ENCODE peak calls at places on chromosome 5, in four cellular contexts. I is SK-N-SH, A is K562, P is GM12878. K is an unnamed sample.

GRCh38 chr5:41337240-41337639 is 123.9 kb upstream of the C6 start:
- DNase-seq in I (no peak), A (no peak), P (no peak), K (no peak)

GRCh38 chr5:2271280-2271679 is 388.6 kb upstream of the IRX4 start:
- DNase-seq in I (no peak), A (no peak), P (no peak), K (no peak)

GRCh38 chr5:109703827-109704226 is 14.1 kb downstream of the MAN2A1 start:
- DNase-seq in I (peak), A (peak), P (no peak), K (no peak)

GRCh38 chr5:180601591-180602480 is 10.5 kb upstream of the SCGB3A1 start:
- DNase-seq in I (peak), A (no peak), P (no peak), K (peak)

GRCh38 chr5:137751869-137752491 is 2.2 kb downstream of the HNRNPA0 start:
- DNase-seq in I (peak), A (peak), P (no peak), K (no peak)

GRCh38 chr5:7261049-7261448 is 134.9 kb upstream of the ADCY2 start:
- DNase-seq in I (peak), A (peak), P (no peak), K (peak)

GRCh38 chr5:118956727-118957126 is 31.6 kb downstream of the DTWD2 start:
- DNase-seq in I (peak), A (no peak), P (no peak), K (no peak)

GRCh38 chr5:154487541-154487940 is 9.5 kb upstream of the HAND1 start:
- DNase-seq in I (peak), A (no peak), P (peak), K (no peak)

GRCh38 chr5:72138943-72139467 is 31.7 kb downstream of the MAP1B start:
- DNase-seq in I (no peak), A (peak), P (peak), K (no peak)

GRCh38 chr5:3845249-3845648 is 249.6 kb downstream of the IRX1 start:
- DNase-seq in I (no peak), A (no peak), P (no peak), K (no peak)

GRCh38 chr5:68122439-68122906 is 93.1 kb upstream of the PIK3R1 start:
- DNase-seq in I (no peak), A (no peak), P (no peak), K (no peak)

GRCh38 chr5:174991807-174992308 is 267.5 kb downstream of the MSX2 start:
- DNase-seq in I (no peak), A (no peak), P (no peak), K (no peak)

GRCh38 chr5:11182441-11183080 is 421.5 kb upstream of the DAP start:
- DNase-seq in I (peak), A (peak), P (no peak), K (peak)

GRCh38 chr5:178119915-178120660 is 6.8 kb downstream of the N4BP3 start:
- DNase-seq in I (no peak), A (no peak), P (no peak), K (no peak)

GRCh38 chr5:164627051-164627450 is 1121.6 kb downstream of the MAT2B start:
- DNase-seq in I (no peak), A (no peak), P (no peak), K (no peak)

GRCh38 chr5:98443916-98444315 is 329.5 kb upstream of the RGMB start:
- DNase-seq in I (no peak), A (no peak), P (no peak), K (no peak)

GRCh38 chr5:124746916-124747769 is 704 bp upstream of the ZNF608 start:
- DNase-seq in I (peak), A (no peak), P (peak), K (peak)

GRCh38 chr5:78799254-78800017 is 150.9 kb upstream of the LHFPL2 start:
- DNase-seq in I (no peak), A (no peak), P (no peak), K (no peak)

GRCh38 chr5:179355976-179356968 is 11.0 kb upstream of the ADAMTS2 start:
- DNase-seq in I (no peak), A (no peak), P (no peak), K (no peak)

GRCh38 chr5:132372122-132372521 is 2.6 kb downstream of the SLC22A5 start:
- DNase-seq in I (no peak), A (peak), P (no peak), K (no peak)

GRCh38 chr5:132422720-132423442 is 53.4 kb downstream of the SLC22A5 start:
- DNase-seq in I (no peak), A (peak), P (no peak), K (no peak)

GRCh38 chr5:159581502-159582249 is 251.4 kb upstream of the IL12B start:
- DNase-seq in I (no peak), A (no peak), P (no peak), K (no peak)

GRCh38 chr5:38376404-38376803 is 118.0 kb downstream of the EGFLAM start:
- DNase-seq in I (no peak), A (no peak), P (no peak), K (no peak)

GRCh38 chr5:37771731-37772130 is 68.1 kb downstream of the GDNF start:
- DNase-seq in I (no peak), A (no peak), P (no peak), K (no peak)

GRCh38 chr5:179553875-179554274 is 3.5 kb downstream of the RUFY1 start:
- DNase-seq in I (no peak), A (no peak), P (no peak), K (no peak)

GRCh38 chr5:80318212-80318611 is 1.6 kb upstream of the SPZ1 start:
- DNase-seq in I (peak), A (no peak), P (no peak), K (no peak)

GRCh38 chr5:159582756-159583523 is 252.7 kb upstream of the IL12B start:
- DNase-seq in I (no peak), A (no peak), P (no peak), K (no peak)

GRCh38 chr5:111398013-111398412 is 114.3 kb downstream of the STARD4 start:
- DNase-seq in I (no peak), A (no peak), P (no peak), K (no peak)

GRCh38 chr5:91182763-91183162 is 200.4 kb downstream of the ARRDC3 start:
- DNase-seq in I (no peak), A (no peak), P (no peak), K (peak)

GRCh38 chr5:177194278-177194677 is 60.7 kb downstream of the NSD1 start:
- DNase-seq in I (no peak), A (no peak), P (no peak), K (no peak)

GRCh38 chr5:146751781-146752401 is 126.7 kb downstream of the PPP2R2B start:
- DNase-seq in I (no peak), A (no peak), P (peak), K (no peak)

GRCh38 chr5:111070272-111071134 is 1.0 kb upstream of the TSLP start:
- DNase-seq in I (no peak), A (no peak), P (no peak), K (peak)

GRCh38 chr5:16916262-16916878 is 19.7 kb downstream of the MYO10 start:
- DNase-seq in I (no peak), A (no peak), P (no peak), K (no peak)

GRCh38 chr5:132277971-132278964 is 15.9 kb upstream of the SLC22A4 start:
- DNase-seq in I (no peak), A (peak), P (no peak), K (peak)

GRCh38 chr5:109455598-109456096 is 45.9 kb upstream of the PJA2 start:
- DNase-seq in I (peak), A (no peak), P (peak), K (no peak)

GRCh38 chr5:74394543-74394923 is 246.0 kb downstream of the ENC1 start:
- DNase-seq in I (no peak), A (no peak), P (no peak), K (no peak)

GRCh38 chr5:151663617-151664322 is 22.9 kb downstream of the SPARC start:
- DNase-seq in I (no peak), A (no peak), P (no peak), K (no peak)

DNA sequence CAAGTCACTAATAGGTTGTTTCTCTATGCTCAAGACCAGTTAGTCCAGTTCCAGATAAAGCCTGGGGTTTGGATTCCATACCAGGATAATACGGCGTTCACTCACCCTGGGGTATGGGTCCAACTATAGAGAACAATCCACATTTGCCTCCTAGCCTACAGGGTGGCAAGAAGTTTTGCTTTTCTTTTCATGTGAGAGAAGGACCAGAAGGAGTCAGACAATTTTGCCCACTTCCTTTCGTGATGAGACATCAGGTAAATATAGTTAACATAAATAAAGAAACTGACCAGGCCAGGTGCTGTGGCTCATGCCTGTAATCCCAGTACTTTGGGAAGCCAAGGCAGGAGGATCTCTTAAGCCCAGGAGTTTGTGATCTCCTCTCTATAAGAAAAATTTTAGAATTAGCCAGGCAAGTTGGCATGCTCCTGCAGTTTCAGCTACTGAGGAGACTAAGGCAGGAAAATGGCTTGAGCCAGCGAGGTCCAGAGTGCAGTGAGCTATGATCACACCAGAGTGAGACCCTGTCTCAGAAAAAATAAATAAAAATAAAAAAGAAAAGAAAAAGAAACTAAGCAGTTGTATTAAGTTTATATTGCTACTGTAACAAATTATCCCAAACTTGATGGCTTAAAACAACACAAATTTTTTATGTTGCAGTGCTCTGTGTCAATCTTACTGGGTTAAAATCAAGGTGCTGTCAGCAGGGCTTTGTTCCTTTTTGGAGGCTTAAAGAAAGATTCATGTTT is 7.5 kb upstream of the REEP5 start:
- DNase-seq in I (no peak), A (no peak), P (peak), K (no peak)
- TF ChIP-seq USF1 in I (no peak), A (no peak), P (no peak), K (no peak)

GRCh38 chr5:96067902-96068614 is 106.4 kb upstream of the ELL2 start:
- DNase-seq in I (no peak), A (no peak), P (no peak), K (no peak)
- TF ChIP-seq USF1 in I (no peak), A (no peak), P (no peak), K (no peak)

GRCh38 chr5:149175346-149176113 is 34.2 kb downstream of the ABLIM3 start:
- DNase-seq in I (no peak), A (no peak), P (no peak), K (no peak)

GRCh38 chr5:149174847-149175234 is 33.5 kb downstream of the ABLIM3 start:
- DNase-seq in I (no peak), A (no peak), P (no peak), K (no peak)

GRCh38 chr5:149177339-149177843 is 36.1 kb downstream of the ABLIM3 start:
- DNase-seq in I (no peak), A (no peak), P (no peak), K (no peak)

GRCh38 chr5:149181702-149182101 is 40.4 kb downstream of the ABLIM3 start:
- DNase-seq in I (no peak), A (no peak), P (no peak), K (no peak)

DNA sequence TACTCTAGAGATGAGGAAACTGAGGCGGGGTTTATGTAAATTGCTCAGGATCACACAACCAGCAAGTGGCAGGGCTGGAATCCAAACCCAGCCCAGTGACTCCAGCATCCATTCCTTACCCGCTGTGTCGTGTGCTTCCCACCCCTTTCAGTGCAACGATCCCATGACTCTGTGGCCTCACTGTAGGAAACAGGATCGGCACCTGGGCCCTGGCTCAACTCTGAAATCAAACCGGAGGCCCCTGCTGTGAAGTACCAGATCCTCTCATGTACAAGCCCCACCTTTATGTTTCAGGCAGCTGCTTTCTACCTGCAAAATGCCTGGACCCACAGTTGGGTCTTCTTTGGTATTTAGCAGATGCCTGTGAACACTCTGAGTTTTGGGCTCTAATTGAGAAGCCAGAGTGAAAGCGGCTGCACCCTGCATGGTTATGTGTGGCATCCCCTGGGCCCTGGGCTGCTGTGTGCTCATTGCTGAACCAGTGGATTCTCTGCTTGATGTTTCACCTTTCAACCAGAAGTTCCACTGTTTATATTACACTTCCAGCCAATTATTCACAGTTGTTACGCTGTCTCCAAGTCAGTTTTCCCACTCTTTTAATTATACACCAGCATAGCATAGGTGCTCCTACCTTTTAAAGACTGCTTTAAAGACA is 36.7 kb downstream of the ABLIM3 start:
- DNase-seq in I (no peak), A (no peak), P (no peak), K (peak)
- TF ChIP-seq USF1 in I (no peak), A (no peak), P (no peak), K (no peak)

GRCh38 chr5:102716017-102716416 is 39.1 kb upstream of the PAM start:
- DNase-seq in I (no peak), A (no peak), P (no peak), K (no peak)

GRCh38 chr5:102718819-102719218 is 36.3 kb upstream of the PAM start:
- DNase-seq in I (no peak), A (no peak), P (no peak), K (no peak)

GRCh38 chr5:102713278-102713677 is 41.8 kb upstream of the PAM start:
- DNase-seq in I (no peak), A (no peak), P (no peak), K (no peak)

GRCh38 chr5:102713682-102714231 is 41.3 kb upstream of the PAM start:
- DNase-seq in I (no peak), A (no peak), P (peak), K (no peak)

GRCh38 chr5:102715405-102715804 is 39.7 kb upstream of the PAM start:
- DNase-seq in I (no peak), A (no peak), P (no peak), K (no peak)
- TF ChIP-seq USF1 in I (no peak), A (no peak), P (no peak), K (no peak)

DNA sequence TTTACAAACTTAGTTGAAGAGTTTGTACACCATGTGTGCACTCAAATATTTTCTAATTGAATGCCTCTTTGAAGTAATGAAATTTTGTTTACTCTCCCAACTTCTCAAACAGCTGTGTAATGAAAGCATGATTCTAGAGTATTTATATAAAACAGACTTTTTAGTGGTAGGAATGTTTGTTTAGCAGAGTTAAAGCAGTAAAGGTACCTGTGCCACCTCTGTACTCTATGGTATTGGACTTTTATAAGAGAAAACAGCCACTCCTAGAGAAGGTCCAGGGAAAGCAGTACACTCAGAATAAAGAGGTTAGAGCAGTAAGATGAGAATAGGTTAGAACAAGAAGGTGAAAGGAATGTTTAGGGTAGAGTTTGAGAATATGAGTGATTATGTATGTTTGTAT is 163.1 kb downstream of the CHSY3 start:
- DNase-seq in I (no peak), A (no peak), P (no peak), K (no peak)
- TF ChIP-seq USF1 in I (no peak), A (no peak), P (no peak), K (no peak)

GRCh38 chr5:55231476-55232193 is 1.8 kb downstream of the CCNO start:
- DNase-seq in I (peak), A (no peak), P (no peak), K (peak)

GRCh38 chr5:55232985-55233928 is at the start of gene CCNO:
- DNase-seq in I (peak), A (peak), P (no peak), K (peak)

GRCh38 chr5:55232194-55232984 is 1.0 kb downstream of the CCNO start:
- DNase-seq in I (peak), A (peak), P (no peak), K (peak)

GRCh38 chr5:55236800-55237199 is 3.4 kb upstream of the CCNO start:
- DNase-seq in I (no peak), A (no peak), P (no peak), K (no peak)

GRCh38 chr5:55234171-55234700 is 828 bp upstream of the CCNO start:
- DNase-seq in I (peak), A (no peak), P (no peak), K (peak)
- TF ChIP-seq USF1 in I (no peak), A (no peak), P (no peak), K (no peak)

DNA sequence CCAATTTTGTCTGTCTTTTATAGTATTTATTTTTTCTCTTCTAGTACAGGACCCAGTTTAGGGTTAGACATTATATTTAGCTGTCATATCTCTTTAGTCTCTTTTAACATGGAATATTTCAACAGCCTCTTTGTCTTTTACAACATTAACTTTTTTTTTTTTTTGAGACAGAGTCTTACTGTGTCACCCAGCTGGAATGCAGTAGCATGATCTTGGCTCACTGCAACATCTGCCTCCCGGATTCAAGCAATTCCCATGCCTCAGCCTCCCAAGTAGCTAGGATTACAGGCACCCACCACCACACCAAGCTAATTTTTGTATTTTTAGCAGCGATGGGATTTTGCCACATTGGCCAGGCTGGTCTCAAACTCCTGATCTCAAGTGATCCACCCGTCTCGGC is 90.1 kb downstream of the ADAMTS6 start:
- DNase-seq in I (no peak), A (no peak), P (no peak), K (no peak)
- TF ChIP-seq USF1 in I (no peak), A (no peak), P (no peak), K (no peak)

GRCh38 chr5:135457424-135458071 is 5.4 kb upstream of the TIFAB start:
- DNase-seq in I (peak), A (peak), P (no peak), K (peak)
- TF ChIP-seq USF1 in I (no peak), A (no peak), P (no peak), K (no peak)

GRCh38 chr5:142697356-142697807 is 11.5 kb upstream of the FGF1 start:
- DNase-seq in I (no peak), A (no peak), P (no peak), K (no peak)
- TF ChIP-seq USF1 in I (no peak), A (no peak), P (no peak), K (no peak)

GRCh38 chr5:849651-850301 is 1.0 kb downstream of the ZDHHC11 start:
- DNase-seq in I (no peak), A (peak), P (no peak), K (peak)
- TF ChIP-seq USF1 in I (no peak), A (no peak), P (no peak), K (no peak)

K was measured in WTC11.